ENCODE peak calls at places on chromosomes 5 and 9, in five cellular contexts. G is Karpas-422; C is CD8-positive, alpha-beta T cell; I is CD4-positive, alpha-beta memory T cell; O is neuronal stem cell. N is an unnamed sample. For H3K27me3 and H3K4me1, the result is how much of the 10 kb centered on the place peaks cover.

GRCh38 chr5:143108498-143109128 is 294.9 kb downstream of the NR3C1 start:
- DNase-seq in G (peak), C (no peak), I (no peak), O (no peak), N (no peak)

GRCh38 chr9:6645153-6646027 is at the start of gene GLDC:
- DNase-seq in G (no peak), C (peak), I (peak), O (peak), N (peak)

GRCh38 chr5:147539053-147539452 is 29.2 kb upstream of the DPYSL3 start:
- DNase-seq in G (no peak), C (no peak), I (no peak), O (no peak), N (no peak)

GRCh38 chr9:111300140-111300735 is 29.8 kb downstream of the OR2K2 start:
- DNase-seq in G (no peak), C (no peak), I (no peak), O (no peak), N (no peak)

GRCh38 chr9:109845178-109845577 is 65.2 kb downstream of the PALM2AKAP2 start:
- DNase-seq in G (no peak), C (no peak), I (no peak), O (no peak), N (no peak)

GRCh38 chr5:142925795-142926194 is 155.6 kb downstream of the ARHGAP26 start:
- DNase-seq in G (no peak), C (no peak), I (no peak), O (no peak), N (no peak)

GRCh38 chr9:123996731-123997421 is 14.7 kb upstream of the LHX2 start:
- DNase-seq in G (peak), C (no peak), I (no peak), O (peak), N (no peak)

GRCh38 chr5:107564896-107565295 is 105.8 kb downstream of the EFNA5 start:
- DNase-seq in G (no peak), C (no peak), I (no peak), O (no peak), N (no peak)

GRCh38 chr9:123011380-123011779 is 22.1 kb upstream of the GPR21 start:
- DNase-seq in G (no peak), C (no peak), I (no peak), O (no peak), N (no peak)

GRCh38 chr9:2599896-2600295 is 21.7 kb upstream of the VLDLR start:
- DNase-seq in G (no peak), C (no peak), I (no peak), O (no peak), N (no peak)

GRCh38 chr9:20618361-20618799 is 3.9 kb downstream of the MLLT3 start:
- DNase-seq in G (no peak), C (no peak), I (no peak), O (no peak), N (no peak)

GRCh38 chr9:37751186-37751585 is 2.4 kb upstream of the TRMT10B start:
- DNase-seq in G (no peak), C (no peak), I (no peak), O (no peak), N (no peak)

GRCh38 chr5:157543825-157544622 is 31.6 kb downstream of the ADAM19 start:
- DNase-seq in G (no peak), C (no peak), I (no peak), O (no peak), N (no peak)

GRCh38 chr5:101390317-101390908 is 487.3 kb upstream of the ST8SIA4 start:
- DNase-seq in G (peak), C (no peak), I (peak), O (peak), N (peak)

GRCh38 chr5:149485655-149486615 is 65.3 kb downstream of the CSNK1A1 start:
- DNase-seq in G (no peak), C (no peak), I (no peak), O (no peak), N (no peak)

GRCh38 chr9:110545705-110546104 is 33.8 kb downstream of the SVEP1 start:
- DNase-seq in G (no peak), C (no peak), I (no peak), O (no peak), N (no peak)

GRCh38 chr9:34333836-34334235 is 4.5 kb downstream of the NUDT2 start:
- DNase-seq in G (no peak), C (no peak), I (no peak), O (no peak), N (no peak)

GRCh38 chr5:158802941-158803341 is 296.8 kb downstream of the EBF1 start:
- DNase-seq in G (no peak), C (no peak), I (no peak), O (no peak), N (no peak)

GRCh38 chr9:93020151-93020550 is 38.4 kb upstream of the SUSD3 start:
- DNase-seq in G (no peak), C (no peak), I (no peak), O (no peak), N (no peak)

GRCh38 chr9:108696156-108696555 is 159.6 kb downstream of the ACTL7B start:
- DNase-seq in G (no peak), C (no peak), I (no peak), O (no peak), N (no peak)

GRCh38 chr9:114777841-114778240 is 28.0 kb downstream of the TNFSF15 start:
- DNase-seq in G (no peak), C (peak), I (peak), O (no peak), N (no peak)

GRCh38 chr5:107915413-107915812 is 244.7 kb upstream of the EFNA5 start:
- DNase-seq in G (no peak), C (no peak), I (no peak), O (no peak), N (no peak)

GRCh38 chr5:132070460-132071337 is 2.9 kb upstream of the CSF2 start:
- DNase-seq in G (no peak), C (no peak), I (no peak), O (no peak), N (no peak)

GRCh38 chr5:43769576-43770352 is 166.8 kb downstream of the NNT start:
- DNase-seq in G (no peak), C (no peak), I (no peak), O (no peak), N (no peak)

GRCh38 chr9:23153058-23153457 is 673.0 kb downstream of the ELAVL2 start:
- DNase-seq in G (peak), C (no peak), I (no peak), O (no peak), N (no peak)

GRCh38 chr5:59816901-59817300 is 76.6 kb downstream of the PDE4D start:
- DNase-seq in G (no peak), C (no peak), I (no peak), O (no peak), N (no peak)

GRCh38 chr5:59817536-59817935 is 76.0 kb downstream of the PDE4D start:
- DNase-seq in G (no peak), C (no peak), I (no peak), O (no peak), N (no peak)

GRCh38 chr5:59814563-59814872 is 79.0 kb downstream of the PDE4D start:
- DNase-seq in G (no peak), C (no peak), I (no peak), O (no peak), N (no peak)

GRCh38 chr5:59810041-59810440 is 83.5 kb downstream of the PDE4D start:
- DNase-seq in G (peak), C (peak), I (peak), O (peak), N (peak)

DNA sequence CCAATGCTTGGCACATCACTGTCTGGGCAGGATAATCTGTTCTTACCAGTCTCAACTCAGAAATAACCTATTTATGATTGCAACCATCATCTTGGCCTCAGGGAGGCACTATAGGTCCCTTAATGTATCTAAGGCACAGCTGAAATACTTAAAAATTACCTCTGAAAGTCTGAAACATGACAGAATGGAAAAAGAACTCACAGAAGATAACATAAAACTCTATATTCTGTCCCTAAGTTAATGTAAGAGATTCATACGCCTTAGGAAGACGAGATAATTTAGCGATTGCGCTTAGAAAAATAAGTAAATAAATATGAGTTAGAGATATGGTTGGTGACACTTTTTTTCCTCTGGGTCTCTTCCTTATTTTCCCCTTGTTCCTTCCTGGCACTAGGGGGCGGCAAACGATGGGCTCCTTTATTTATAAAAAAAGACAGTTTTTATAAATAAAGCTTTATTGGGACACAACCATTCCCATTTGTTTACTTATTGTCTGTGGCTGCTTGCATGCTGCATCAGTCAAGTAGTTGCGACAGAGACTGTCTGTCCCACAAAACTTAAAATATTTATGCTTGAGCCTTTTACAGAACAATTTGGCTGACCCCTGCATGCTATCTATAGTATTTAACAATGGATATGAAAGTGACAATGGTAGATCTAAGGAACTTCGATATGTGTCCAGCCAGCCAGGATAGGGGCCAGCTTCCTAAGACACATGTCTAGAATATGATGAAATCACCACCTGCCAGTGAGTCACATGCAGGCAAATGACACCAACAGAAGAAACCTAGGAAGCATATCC is 79.6 kb downstream of the PDE4D start:
- DNase-seq in G (peak), C (no peak), I (no peak), O (peak), N (no peak)
- H3K27me3 ChIP-seq in G (under half), C (under half), I (under half), O (under half), N (under half)

GRCh38 chr5:173793677-173794570 is 94.2 kb upstream of the CPEB4 start:
- DNase-seq in G (no peak), C (no peak), I (no peak), O (no peak), N (no peak)
- H3K4me1 ChIP-seq in G (under half), C (under half), I (under half), O (under half), N (under half)

GRCh38 chr9:76610009-76610352 is 151.0 kb downstream of the GCNT1 start:
- DNase-seq in G (no peak), C (no peak), I (no peak), O (no peak), N (no peak)

GRCh38 chr9:76616780-76617179 is 147.5 kb upstream of the PCA3 start:
- DNase-seq in G (no peak), C (no peak), I (no peak), O (no peak), N (no peak)

GRCh38 chr9:76615149-76615548 is 149.1 kb upstream of the PCA3 start:
- DNase-seq in G (no peak), C (no peak), I (no peak), O (no peak), N (no peak)

GRCh38 chr9:76613980-76614379 is 150.3 kb upstream of the PCA3 start:
- DNase-seq in G (no peak), C (no peak), I (no peak), O (no peak), N (no peak)

DNA sequence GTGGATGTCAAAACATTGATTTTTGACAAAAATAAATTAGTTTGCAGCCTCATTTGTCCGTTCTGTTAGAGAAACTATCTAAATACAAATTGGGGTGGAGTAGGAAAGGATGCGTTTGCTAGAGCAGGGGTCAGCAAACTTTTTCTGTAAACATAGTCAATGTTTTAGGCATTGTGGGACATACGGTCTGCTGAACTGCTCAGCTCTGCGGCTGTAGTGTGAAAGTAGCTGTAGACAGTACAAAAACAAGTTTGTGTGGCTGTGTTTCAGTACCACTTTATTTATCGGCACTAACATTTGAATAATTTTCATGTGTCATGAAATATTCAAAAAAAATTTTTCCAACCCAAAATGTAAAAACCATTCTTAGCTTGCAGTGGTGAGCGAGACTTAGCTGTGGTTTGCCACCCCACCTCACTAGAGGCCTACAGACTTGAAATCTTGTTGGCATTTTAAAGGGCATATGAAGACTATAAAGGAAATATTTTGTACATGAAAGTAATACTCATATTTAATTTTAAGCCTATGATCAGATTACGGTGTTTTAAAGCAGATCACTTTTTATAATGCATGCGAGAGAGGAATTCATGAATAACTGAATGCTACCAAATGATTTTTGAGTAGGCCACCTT is 151.0 kb upstream of the PCA3 start:
- DNase-seq in G (no peak), C (no peak), I (no peak), O (no peak), N (no peak)
- H3K27me3 ChIP-seq in G (under half), C (under half), I (under half), O (under half), N (under half)

GRCh38 chr9:131663288-131663687 is 76.6 kb downstream of the RAPGEF1 start:
- DNase-seq in G (no peak), C (no peak), I (no peak), O (no peak), N (no peak)
- H3K4me1 ChIP-seq in G (under half), C (under half), I (half or more), O (under half), N (half or more)

GRCh38 chr5:55220433-55221185 is 6.5 kb downstream of the MCIDAS start:
- DNase-seq in G (no peak), C (no peak), I (no peak), O (no peak), N (no peak)
- H3K27me3 ChIP-seq in G (under half), C (half or more), I (half or more), O (half or more), N (half or more)

DNA sequence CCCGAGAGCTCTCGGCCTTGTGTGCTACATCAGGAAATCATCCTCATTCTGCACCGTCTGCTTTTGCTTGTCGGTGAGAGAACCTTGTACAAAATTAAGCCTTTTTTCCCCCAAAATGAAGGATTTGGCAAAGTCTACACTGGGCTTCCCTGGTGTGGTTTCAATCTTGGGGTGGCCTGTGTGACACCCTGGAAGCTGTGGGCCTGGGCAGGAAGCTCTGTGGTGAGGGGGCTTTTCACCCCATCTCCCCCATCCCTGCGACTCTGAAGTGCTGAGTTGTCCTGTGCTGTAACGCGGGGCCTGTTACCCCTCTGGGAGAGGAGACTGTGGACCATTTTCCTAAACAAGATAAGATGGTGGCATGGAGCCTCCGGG is 55.4 kb downstream of the AHRR start:
- DNase-seq in G (no peak), C (no peak), I (no peak), O (no peak), N (no peak)
- H3K4me1 ChIP-seq in G (under half), C (under half), I (under half), O (under half), N (under half)

DNA sequence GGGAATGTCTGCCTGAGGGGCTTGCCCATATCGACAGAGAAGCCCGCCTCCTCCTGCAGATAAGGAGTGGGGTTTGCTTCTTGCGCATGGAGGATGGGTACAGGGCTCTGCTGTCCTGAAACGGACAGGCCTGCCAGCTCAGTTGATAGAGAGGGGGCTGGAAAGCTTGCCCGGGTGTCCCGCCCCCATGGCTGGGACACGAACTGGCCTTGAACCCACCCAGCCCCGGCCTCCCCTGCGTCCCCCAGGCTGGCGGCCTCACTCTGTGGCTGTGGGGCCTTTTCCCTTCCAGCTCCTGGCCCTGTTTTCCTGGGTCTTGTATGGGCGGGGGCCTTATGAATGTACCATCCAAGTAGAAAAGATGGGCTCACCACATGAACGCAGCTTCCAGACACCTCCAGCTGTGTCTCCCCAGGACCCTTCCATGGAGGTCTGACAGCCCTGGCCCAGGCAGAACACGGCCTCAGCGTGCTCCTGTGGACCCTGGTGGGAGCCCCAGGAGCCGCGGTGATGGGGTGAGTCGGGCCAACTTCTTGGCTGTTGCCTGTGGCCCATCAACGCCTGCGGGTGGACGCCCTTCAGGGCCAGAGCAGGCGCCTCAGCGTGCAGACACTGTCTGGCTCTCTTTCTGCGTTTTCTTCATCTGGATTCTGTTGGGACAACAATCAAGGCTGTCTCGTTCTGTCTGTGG is 15.9 kb upstream of the SLC2A6 start:
- DNase-seq in G (no peak), C (no peak), I (no peak), O (no peak), N (no peak)
- H3K27me3 ChIP-seq in G (under half), C (under half), I (under half), O (under half), N (under half)

DNA sequence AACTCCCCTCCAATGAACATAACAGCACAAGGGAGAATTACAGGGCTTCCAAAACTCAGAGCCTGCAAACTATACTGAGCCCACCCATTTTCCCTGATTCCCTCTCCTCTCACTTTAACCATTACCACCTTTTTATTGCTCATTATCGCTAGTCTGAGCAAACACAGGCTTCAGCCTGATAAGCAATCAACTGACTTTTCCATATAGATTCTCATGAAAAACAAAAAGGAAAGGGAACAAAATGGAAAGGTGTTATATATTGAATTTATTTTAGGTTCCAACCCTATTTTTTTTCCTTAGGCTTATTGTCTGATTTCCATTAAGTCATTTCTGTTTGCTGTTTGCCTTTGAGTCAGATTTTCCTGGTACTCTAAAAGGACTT is 27.9 kb downstream of the SEMA6A start:
- DNase-seq in G (no peak), C (no peak), I (no peak), O (no peak), N (no peak)
- H3K4me1 ChIP-seq in G (under half), C (under half), I (under half), O (under half), N (under half)

GRCh38 chr5:90553711-90554110 is 4.9 kb upstream of the ADGRV1 start:
- DNase-seq in G (no peak), C (no peak), I (no peak), O (no peak), N (no peak)
- H3K27me3 ChIP-seq in G (under half), C (under half), I (under half), O (under half), N (under half)